ENCODE peak calls at places on chromosomes 4 and X, in six cellular contexts. V, X, J, W, C and U are unnamed samples.

GRCh38 chr4:118911162-118911791 is 22.6 kb downstream of the SYNPO2 start:
- DNase-seq in W (no peak), V (no peak), X (no peak), J (no peak), C (no peak), U (no peak)

GRCh38 chr4:58435871-58436270 is 1325.7 kb upstream of the IGFBP7 start:
- DNase-seq in J (no peak), V (no peak), W (no peak), X (no peak), C (no peak), U (no peak)

GRCh38 chr4:22676058-22676457 is 16.7 kb upstream of the GBA3 start:
- DNase-seq in J (no peak), X (no peak), C (no peak), W (no peak), V (no peak), U (no peak)

GRCh38 chr4:26749867-26750266 is 110.8 kb upstream of the STIM2 start:
- DNase-seq in W (no peak), C (no peak), V (no peak), J (no peak), X (no peak), U (no peak)

GRCh38 chrX:100817340-100817739 is 2.9 kb upstream of the CSTF2 start:
- DNase-seq in C (no peak), V (no peak), W (no peak), J (no peak), X (no peak), U (no peak)

GRCh38 chrX:39629001-39629400 is 468.8 kb downstream of the BCOR start:
- DNase-seq in V (no peak), X (no peak), C (no peak), J (no peak), W (no peak), U (no peak)

GRCh38 chrX:143500751-143501150 is 16.5 kb downstream of the SPANXN3 start:
- DNase-seq in V (no peak), X (no peak), J (no peak), C (no peak), W (no peak), U (no peak)

GRCh38 chr4:144709793-144710525 is 64.0 kb downstream of the HHIP start:
- DNase-seq in W (no peak), V (no peak), J (no peak), X (no peak), C (peak), U (peak)

GRCh38 chr4:164731827-164732474 is 22.0 kb upstream of the SMIM31 start:
- DNase-seq in C (peak), X (peak), V (peak), J (peak), W (peak), U (peak)

GRCh38 chr4:32488690-32489089 is 1768.5 kb downstream of the PCDH7 start:
- DNase-seq in C (no peak), X (no peak), W (no peak), J (no peak), V (no peak), U (no peak)

GRCh38 chrX:17441965-17442364 is 67.0 kb downstream of the NHS start:
- DNase-seq in V (no peak), W (no peak), C (no peak), J (no peak), X (no peak), U (no peak)

GRCh38 chr4:123418486-123418931 is 21.9 kb downstream of the SPRY1 start:
- DNase-seq in J (peak), X (no peak), W (no peak), C (no peak), V (peak), U (peak)

GRCh38 chr4:16026155-16026761 is 57.6 kb downstream of the PROM1 start:
- DNase-seq in C (peak), V (no peak), W (peak), J (peak), X (peak), U (peak)

GRCh38 chr4:41319553-41319952 is 62.8 kb downstream of the UCHL1 start:
- DNase-seq in W (no peak), J (peak), C (peak), X (no peak), V (no peak), U (no peak)

GRCh38 chr4:14465057-14465456 is 537.2 kb upstream of the CPEB2 start:
- DNase-seq in C (no peak), W (no peak), V (no peak), X (no peak), J (no peak), U (no peak)

GRCh38 chr4:55485821-55486220 is 60.9 kb downstream of the CLOCK start:
- DNase-seq in X (no peak), J (no peak), W (no peak), C (no peak), V (no peak), U (no peak)

GRCh38 chrX:68846536-68846935 is 17.7 kb downstream of the EFNB1 start:
- DNase-seq in X (no peak), V (peak), C (no peak), W (no peak), J (no peak), U (no peak)

GRCh38 chrX:66017659-66018170 is 22.2 kb downstream of the VSIG4 start:
- DNase-seq in J (no peak), C (no peak), W (no peak), V (no peak), X (no peak), U (no peak)

GRCh38 chr4:17502764-17503163 is 9.1 kb downstream of the QDPR start:
- DNase-seq in J (no peak), V (no peak), W (no peak), X (no peak), C (no peak), U (no peak)

GRCh38 chrX:74343970-74344622 is 40.1 kb downstream of the ZCCHC13 start:
- DNase-seq in W (peak), C (peak), J (peak), V (peak), X (peak), U (peak)

GRCh38 chr4:14552119-14552518 is 450.2 kb upstream of the CPEB2 start:
- DNase-seq in V (no peak), C (no peak), J (no peak), X (no peak), W (no peak), U (no peak)

GRCh38 chrX:136202889-136203288 is 48.3 kb downstream of the MAP7D3 start:
- DNase-seq in X (no peak), J (no peak), C (no peak), V (no peak), W (no peak), U (no peak)

GRCh38 chr4:20589436-20589835 is 110.8 kb upstream of the PACRGL start:
- DNase-seq in X (no peak), C (no peak), J (no peak), V (no peak), W (no peak), U (no peak)

GRCh38 chrX:136658151-136658550 is 10.2 kb downstream of the CD40LG start:
- DNase-seq in W (no peak), C (no peak), J (no peak), V (no peak), X (no peak), U (no peak)

GRCh38 chrX:10106801-10107200 is 50.0 kb upstream of the CLCN4 start:
- DNase-seq in W (no peak), C (no peak), X (no peak), V (no peak), J (no peak), U (no peak)

GRCh38 chr4:10612476-10612875 is 72.1 kb downstream of the CLNK start:
- DNase-seq in V (no peak), W (no peak), J (no peak), X (no peak), C (no peak), U (no peak)

GRCh38 chr4:4856071-4857000 is 3.1 kb upstream of the MSX1 start:
- DNase-seq in V (no peak), W (peak), J (no peak), X (no peak), C (no peak), U (no peak)

GRCh38 chr4:2246384-2247127 is 4.6 kb upstream of the HAUS3 start:
- DNase-seq in W (peak), C (no peak), V (no peak), X (no peak), J (no peak), U (no peak)

GRCh38 chrX:12007881-12008280 is 130.4 kb upstream of the FRMPD4 start:
- DNase-seq in C (peak), W (no peak), V (no peak), J (no peak), X (no peak), U (no peak)

GRCh38 chr4:2105559-2105958 is 46.4 kb downstream of the NAT8L start:
- DNase-seq in J (no peak), X (no peak), W (no peak), C (no peak), V (no peak), U (no peak)

GRCh38 chr4:140300271-140300970 is 73.0 kb upstream of the SCOC start:
- DNase-seq in C (peak), X (no peak), J (no peak), V (no peak), W (no peak), U (no peak)

GRCh38 chr4:132865922-132866321 is 283.2 kb upstream of the PCDH10 start:
- DNase-seq in X (no peak), C (no peak), J (no peak), W (no peak), V (no peak), U (no peak)

GRCh38 chr4:139603576-139604387 is 47.8 kb upstream of the SETD7 start:
- DNase-seq in W (peak), J (peak), X (peak), V (no peak), C (peak), U (peak)

GRCh38 chrX:1249101-1249887 is 19.3 kb upstream of the CSF2RA start:
- DNase-seq in V (no peak), W (no peak), J (peak), C (no peak), X (peak), U (no peak)

GRCh38 chr4:87211249-87211952 is 9.0 kb downstream of the KLHL8 start:
- DNase-seq in V (no peak), X (no peak), W (no peak), J (no peak), C (no peak), U (no peak)

GRCh38 chr4:100069207-100069606 is 119.1 kb upstream of the H2AZ1 start:
- DNase-seq in X (no peak), J (no peak), V (no peak), C (no peak), W (no peak), U (no peak)

GRCh38 chrX:55777596-55777995 is 60.0 kb downstream of the RRAGB start:
- DNase-seq in C (no peak), W (no peak), J (no peak), X (no peak), V (no peak), U (no peak)

GRCh38 chr4:95319169-95319568 is 229.6 kb downstream of the UNC5C start:
- DNase-seq in W (peak), C (no peak), V (no peak), J (no peak), X (no peak), U (no peak)

GRCh38 chrX:38028300-38028699 is 21.9 kb downstream of the SYTL5 start:
- DNase-seq in W (no peak), J (no peak), C (no peak), V (no peak), X (no peak), U (no peak)

GRCh38 chrX:7996414-7996813 is 69.2 kb upstream of the PNPLA4 start:
- DNase-seq in C (no peak), J (peak), W (peak), X (no peak), V (no peak), U (no peak)
- TF ChIP-seq JUND in C (no peak), J (no peak), W (no peak), X (no peak), V (no peak), U (no peak)

GRCh38 chr4:183153190-183153916 is 54.3 kb downstream of the WWC2 start:
- DNase-seq in J (no peak), C (no peak), X (no peak), W (no peak), V (no peak), U (no peak)
- TF ChIP-seq JUND in J (no peak), C (no peak), X (no peak), W (no peak), V (no peak), U (no peak)

GRCh38 chrX:129980540-129981206 is 1.8 kb upstream of the BCORL1 start:
- DNase-seq in V (no peak), W (peak), C (no peak), J (peak), X (no peak), U (no peak)
- TF ChIP-seq JUND in V (no peak), W (no peak), C (no peak), J (no peak), X (no peak), U (no peak)

GRCh38 chr4:67035501-67035900 is 509.8 kb downstream of the CENPC start:
- DNase-seq in C (no peak), W (no peak), J (peak), X (no peak), V (no peak), U (no peak)
- TF ChIP-seq JUND in C (no peak), W (peak), J (no peak), X (no peak), V (no peak), U (no peak)

GRCh38 chr4:44760142-44760898 is 34.0 kb upstream of the GNPDA2 start:
- DNase-seq in X (no peak), C (peak), V (no peak), W (peak), J (peak), U (peak)
- TF ChIP-seq JUND in X (no peak), C (no peak), V (no peak), W (no peak), J (no peak), U (no peak)

GRCh38 chr4:6115342-6115741 is 85.0 kb downstream of the JAKMIP1 start:
- DNase-seq in X (no peak), C (no peak), W (no peak), J (no peak), V (no peak), U (no peak)

GRCh38 chr4:6118201-6118600 is 82.1 kb downstream of the JAKMIP1 start:
- DNase-seq in C (no peak), J (no peak), W (no peak), X (no peak), V (no peak), U (no peak)

GRCh38 chr4:6114601-6115000 is 85.7 kb downstream of the JAKMIP1 start:
- DNase-seq in C (no peak), W (no peak), V (no peak), X (no peak), J (no peak), U (no peak)

GRCh38 chr4:6115746-6116586 is 84.4 kb downstream of the JAKMIP1 start:
- DNase-seq in C (no peak), J (no peak), W (no peak), X (no peak), V (no peak), U (no peak)

GRCh38 chr4:6116696-6117285 is 83.6 kb downstream of the JAKMIP1 start:
- DNase-seq in X (no peak), J (no peak), W (no peak), C (no peak), V (no peak), U (no peak)
- TF ChIP-seq JUND in X (no peak), J (no peak), W (no peak), C (no peak), V (no peak), U (no peak)